ENCODE peak calls at places on chromosomes 13 and 19, in nine cellular contexts. Q is AG04450, M is brain microvascular endothelial cell, V is RWPE1, L is GM12864, D is fibroblast of lung, S is GM10248, W is fibroblast of mammary gland, G is H9. X is an unnamed sample.

GRCh38 chr13:33633701-33634525 is 184.0 kb upstream of the RFC3 start:
- DNase-seq in Q (no peak), M (peak), V (peak), L (no peak), D (no peak), S (no peak), W (peak), G (no peak), X (no peak)

GRCh38 chr13:46168341-46168740 is 13.6 kb downstream of the LCP1 start:
- DNase-seq in Q (no peak), M (peak), V (no peak), L (no peak), D (no peak), S (no peak), W (peak), G (no peak), X (no peak)

GRCh38 chr13:101757446-101758039 is 305.1 kb downstream of the ITGBL1 start:
- DNase-seq in Q (no peak), M (no peak), V (peak), L (no peak), D (peak), S (peak), W (peak), G (no peak), X (peak)

GRCh38 chr19:7970716-7971448 is 27.4 kb upstream of the TIMM44 start:
- DNase-seq in Q (no peak), M (peak), V (peak), L (no peak), D (peak), S (peak), W (peak), G (peak), X (peak)

GRCh38 chr13:76210262-76210661 is 574.1 kb downstream of the LMO7 start:
- DNase-seq in Q (no peak), M (peak), V (no peak), L (no peak), D (peak), S (no peak), W (peak), G (no peak), X (no peak)

GRCh38 chr19:6273701-6274601 is 5.8 kb downstream of the MLLT1 start:
- DNase-seq in Q (no peak), M (peak), V (peak), L (no peak), D (peak), S (no peak), W (peak), G (no peak), X (peak)

GRCh38 chr19:35090160-35090794 is 25.3 kb upstream of the FXYD3 start:
- DNase-seq in Q (no peak), M (peak), V (peak), L (no peak), D (peak), S (peak), W (peak), G (peak), X (peak)

GRCh38 chr13:53151692-53152421 is 123.2 kb downstream of the OLFM4 start:
- DNase-seq in Q (no peak), M (peak), V (peak), L (peak), D (peak), S (peak), W (peak), G (peak), X (peak)

GRCh38 chr13:41503386-41503785 is 46.0 kb downstream of the RGCC start:
- DNase-seq in Q (no peak), M (no peak), V (no peak), L (no peak), D (no peak), S (no peak), W (no peak), G (peak), X (no peak)

GRCh38 chr19:29942404-29943261 is 594 bp downstream of the URI1 start:
- DNase-seq in Q (no peak), M (peak), V (peak), L (no peak), D (peak), S (peak), W (peak), G (peak), X (peak)

GRCh38 chr13:112711528-112712265 is 21.9 kb downstream of the ATP11A start:
- DNase-seq in Q (peak), M (peak), V (peak), L (no peak), D (peak), S (peak), W (peak), G (peak), X (peak)

GRCh38 chr13:113545455-113545930 is 39.1 kb upstream of the TFDP1 start:
- DNase-seq in Q (no peak), M (peak), V (no peak), L (no peak), D (peak), S (no peak), W (peak), G (peak), X (no peak)

DNA sequence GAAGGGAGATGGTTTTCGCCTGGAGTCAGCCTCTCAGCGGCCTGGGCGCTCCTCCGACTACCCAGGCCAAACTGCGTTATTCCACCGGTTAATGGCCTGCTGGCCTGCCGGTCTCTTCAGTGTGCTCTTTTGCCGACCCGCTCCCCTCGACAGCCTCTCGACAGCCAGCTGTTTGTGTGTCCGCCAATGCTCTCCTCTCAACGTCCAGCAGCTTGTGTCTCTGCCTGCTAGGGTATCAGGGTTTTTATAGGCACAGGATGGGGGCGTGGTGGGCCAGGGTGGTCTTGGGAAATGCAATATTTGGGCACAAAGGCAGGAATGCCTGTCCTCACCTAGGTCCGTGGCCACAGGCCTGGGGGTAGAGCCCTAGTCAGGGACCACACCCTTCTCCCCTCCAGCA is 1.5 kb upstream of the ZNF235 start:
- DNase-seq in Q (no peak), M (no peak), V (no peak), L (no peak), D (no peak), S (no peak), W (no peak), G (no peak), X (no peak)
- TF ChIP-seq CTCF in Q (no peak), M (no peak), V (no peak), L (no peak), D (no peak), S (no peak), W (no peak), G (no peak), X (no peak)

GRCh38 chr19:45693168-45693788 is 812 bp downstream of the QPCTL start:
- DNase-seq in Q (no peak), M (peak), V (peak), L (no peak), D (peak), S (peak), W (peak), G (peak), X (peak)

GRCh38 chr19:45687599-45687998 is 4.2 kb downstream of the SNRPD2 start:
- DNase-seq in Q (no peak), M (no peak), V (no peak), L (no peak), D (no peak), S (no peak), W (no peak), G (no peak), X (no peak)

GRCh38 chr19:45692187-45693111 is at the start of gene QPCTL:
- DNase-seq in Q (peak), M (peak), V (peak), L (peak), D (peak), S (peak), W (peak), G (peak), X (peak)

GRCh38 chr19:45691516-45692186 is at the start of gene SNRPD2:
- DNase-seq in Q (peak), M (peak), V (peak), L (no peak), D (peak), S (peak), W (peak), G (peak), X (peak)
- TF ChIP-seq CTCF in Q (no peak), M (no peak), V (no peak), L (no peak), D (no peak), S (no peak), W (no peak), G (no peak), X (no peak)

GRCh38 chr13:107057028-107057427 is 489.1 kb upstream of the ARGLU1 start:
- DNase-seq in Q (no peak), M (no peak), V (no peak), L (no peak), D (no peak), S (no peak), W (no peak), G (no peak), X (no peak)
- TF ChIP-seq CTCF in Q (no peak), M (no peak), V (no peak), L (no peak), D (no peak), S (no peak), W (no peak), G (no peak), X (no peak)

DNA sequence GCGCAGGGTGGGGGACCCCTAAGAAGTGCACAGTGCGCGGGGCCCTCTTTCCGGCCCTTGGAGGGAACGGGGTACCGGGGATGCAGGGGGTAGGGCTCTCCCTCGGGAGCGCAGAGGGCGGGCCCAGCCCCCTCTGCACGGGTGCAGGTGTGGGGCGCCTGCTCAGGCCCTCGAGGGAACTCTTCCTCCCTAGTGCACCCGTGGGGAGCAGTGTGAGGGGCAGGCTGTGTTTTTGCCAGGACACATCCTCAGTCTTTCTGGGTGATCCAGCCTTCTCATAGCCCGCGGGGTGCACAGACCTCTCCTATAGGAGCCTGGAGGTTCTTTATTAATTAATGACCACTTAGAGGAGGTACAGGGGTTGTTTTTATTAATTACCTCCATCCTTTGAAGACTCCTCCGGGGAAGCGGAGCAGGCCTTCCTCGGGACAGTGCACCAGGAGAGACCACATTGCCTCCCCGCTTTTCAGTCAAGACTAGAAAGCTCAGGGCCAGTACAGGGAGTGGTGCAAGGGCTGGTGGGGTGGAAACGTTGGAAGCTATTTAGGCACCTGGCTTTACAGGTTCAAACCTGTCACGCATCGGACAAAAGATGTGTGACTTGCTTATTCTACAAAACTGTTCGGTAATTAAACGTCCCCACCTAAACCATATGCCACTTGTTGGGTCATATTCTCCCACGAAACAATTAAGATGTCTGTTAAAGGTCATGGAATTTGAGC is 598 bp upstream of the GJB6 start:
- DNase-seq in Q (no peak), M (no peak), V (no peak), L (no peak), D (no peak), S (no peak), W (no peak), G (no peak), X (no peak)
- TF ChIP-seq CTCF in Q (no peak), M (no peak), V (no peak), L (no peak), D (no peak), S (no peak), W (no peak), G (no peak), X (no peak)

DNA sequence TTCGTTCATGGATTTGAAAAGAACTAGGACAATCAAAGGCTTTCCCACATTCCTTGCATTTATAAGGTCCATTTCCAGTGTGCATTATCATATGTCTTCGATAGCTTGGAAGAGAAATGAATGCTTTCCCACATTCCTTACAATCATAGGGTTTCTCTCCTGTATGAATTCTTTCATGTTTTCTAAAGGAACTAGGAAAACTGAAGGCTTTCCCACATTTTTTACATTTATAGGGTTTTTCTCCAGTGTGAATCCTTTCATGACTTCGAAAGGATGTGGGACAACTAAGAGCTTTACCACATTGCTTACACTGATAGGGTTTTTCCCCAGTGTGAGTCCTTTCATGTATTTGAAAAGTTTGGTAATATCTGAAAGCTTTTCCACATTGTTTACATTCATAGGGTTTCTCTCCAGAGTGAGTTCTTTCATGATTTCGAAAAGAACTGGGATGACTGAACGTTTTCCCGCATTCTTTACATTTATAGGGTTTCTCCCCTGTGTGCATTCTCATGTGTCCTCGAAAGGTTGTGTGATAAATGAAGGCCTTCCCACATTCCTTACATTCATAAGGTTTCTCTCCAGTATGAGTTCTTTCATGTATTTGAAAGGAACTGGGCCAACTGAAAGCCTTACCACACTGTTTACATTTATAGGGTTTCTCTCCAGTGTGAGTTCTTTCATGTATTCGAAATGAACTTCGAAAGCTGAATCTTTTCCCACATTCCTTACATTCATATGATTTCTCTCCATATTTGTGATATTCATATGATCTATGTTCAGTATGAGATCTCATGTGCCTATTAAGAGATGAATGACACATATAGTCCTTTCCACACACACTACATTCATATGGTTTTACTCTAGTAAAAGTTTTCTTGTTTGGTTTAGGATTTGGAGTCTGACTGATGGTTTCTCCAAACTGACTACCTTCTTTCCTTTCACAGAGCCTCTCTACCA is 19.6 kb downstream of the ZNF709 start:
- DNase-seq in Q (no peak), M (no peak), V (no peak), L (no peak), D (peak), S (no peak), W (no peak), G (no peak), X (no peak)
- TF ChIP-seq CTCF in Q (no peak), M (no peak), V (no peak), L (no peak), D (no peak), S (no peak), W (no peak), G (no peak), X (no peak)

DNA sequence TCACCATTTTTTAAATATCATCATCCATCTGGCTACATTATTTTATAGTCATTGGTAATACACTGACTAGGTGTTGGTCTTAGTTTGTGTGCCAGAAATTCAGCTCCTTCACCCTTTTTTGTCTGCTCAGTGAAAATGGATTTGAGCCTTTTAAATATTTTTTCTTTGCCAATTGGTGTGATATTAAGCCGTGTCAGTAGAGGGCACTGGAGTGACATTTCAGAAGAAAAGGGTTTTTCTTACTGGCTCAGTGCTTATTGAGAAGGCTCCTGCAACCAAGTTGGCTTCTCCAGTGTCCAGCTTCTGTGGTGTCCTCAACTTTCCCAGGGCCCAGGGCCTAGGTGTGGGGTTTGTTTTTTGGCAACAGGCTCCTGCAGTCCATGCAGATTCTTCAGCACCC is 546.6 kb downstream of the DACH1 start:
- DNase-seq in Q (peak), M (peak), V (no peak), L (no peak), D (peak), S (peak), W (peak), G (no peak), X (peak)
- TF ChIP-seq CTCF in Q (peak), M (peak), V (peak), L (peak), D (peak), S (peak), W (peak), G (peak), X (peak)